ENCODE peak calls at places on chromosomes 2 and 18, in five cellular contexts. One of them, this sample, is unnamed.
A peak's percentile ranks its signal among the peaks of the same experiment; 100 is the strongest.

GRCh38 chr2:202079289-202079688 is 6.2 kb downstream of the KIAA2012 start:
- DNase-seq in HCT116: no peak
- DNase-seq in GM23248: no peak
- DNase-seq in MM.1S: no peak
- DNase-seq in H9: no peak
- DNase-seq in this sample: no peak

GRCh38 chr18:44725300-44726096 is 44.8 kb downstream of the SETBP1 start:
- DNase-seq in HCT116: no peak
- DNase-seq in GM23248: peak; percentile 90
- DNase-seq in MM.1S: peak; percentile 86
- DNase-seq in H9: no peak
- DNase-seq in this sample: no peak

GRCh38 chr2:871175-871727 is 79.4 kb upstream of the SNTG2 start:
- DNase-seq in HCT116: no peak
- DNase-seq in GM23248: no peak
- DNase-seq in MM.1S: no peak
- DNase-seq in H9: peak; percentile 21
- DNase-seq in this sample: no peak

GRCh38 chr2:158457092-158457825 is 507 bp downstream of the PKP4 start:
- DNase-seq in HCT116: no peak
- DNase-seq in GM23248: peak; percentile 88
- DNase-seq in MM.1S: peak; percentile 69
- DNase-seq in H9: peak; percentile 71
- DNase-seq in this sample: peak; percentile 61

GRCh38 chr2:123953848-123954247 is 71.2 kb upstream of the CNTNAP5 start:
- DNase-seq in HCT116: no peak
- DNase-seq in GM23248: peak; percentile 19
- DNase-seq in MM.1S: no peak
- DNase-seq in H9: no peak
- DNase-seq in this sample: no peak

GRCh38 chr2:142180820-142181533 is 50.2 kb upstream of the LRP1B start:
- DNase-seq in HCT116: peak; percentile 48
- DNase-seq in GM23248: peak; percentile 70
- DNase-seq in MM.1S: no peak
- DNase-seq in H9: peak; percentile 86
- DNase-seq in this sample: peak; percentile 3

GRCh38 chr2:152518656-152519580 is 183.9 kb downstream of the FMNL2 start:
- DNase-seq in HCT116: no peak
- DNase-seq in GM23248: no peak
- DNase-seq in MM.1S: no peak
- DNase-seq in H9: no peak
- DNase-seq in this sample: no peak

GRCh38 chr2:172260379-172260778 is 157.7 kb upstream of the DLX2 start:
- DNase-seq in HCT116: no peak
- DNase-seq in GM23248: no peak
- DNase-seq in MM.1S: no peak
- DNase-seq in H9: no peak
- DNase-seq in this sample: no peak

GRCh38 chr18:54780970-54781369 is 47.3 kb upstream of the RAB27B start:
- DNase-seq in HCT116: no peak
- DNase-seq in GM23248: no peak
- DNase-seq in MM.1S: no peak
- DNase-seq in H9: no peak
- DNase-seq in this sample: no peak

GRCh38 chr2:20391951-20392699 is 41.5 kb upstream of the PUM2 start:
- DNase-seq in HCT116: no peak
- DNase-seq in GM23248: peak; percentile 30
- DNase-seq in MM.1S: no peak
- DNase-seq in H9: no peak
- DNase-seq in this sample: no peak

GRCh38 chr2:209095432-209095831 is 328.4 kb upstream of the MAP2 start:
- DNase-seq in HCT116: no peak
- DNase-seq in GM23248: no peak
- DNase-seq in MM.1S: peak; percentile 12
- DNase-seq in H9: no peak
- DNase-seq in this sample: no peak
- H2AFZ ChIP-seq in HCT116: no peak overlapping the region
- H2AFZ ChIP-seq in GM23248: no peak overlapping the region
- H2AFZ ChIP-seq in MM.1S: peak overlapping the region; percentile 36
- H2AFZ ChIP-seq in H9: no peak overlapping the region
- H2AFZ ChIP-seq in this sample: no peak overlapping the region

DNA sequence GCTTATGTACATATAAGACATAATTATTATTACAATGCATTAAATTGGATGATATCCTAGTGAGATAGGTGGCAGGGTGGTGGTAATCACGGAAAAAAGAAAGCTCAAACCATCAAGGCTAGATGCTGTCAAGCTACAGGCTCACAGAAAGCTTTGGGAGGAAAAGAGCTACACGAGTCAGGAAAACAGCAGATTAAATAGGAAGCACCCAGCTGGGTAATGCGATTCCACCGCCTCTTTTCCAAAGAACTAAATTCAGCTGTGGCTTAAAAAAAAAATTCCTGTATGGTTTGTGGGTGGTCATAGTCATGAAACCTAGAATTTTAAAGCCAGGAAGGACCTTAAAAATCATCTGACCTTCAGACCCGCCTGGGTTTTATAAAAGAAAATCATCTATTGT is 23.7 kb upstream of the PTPN4 start:
- DNase-seq in HCT116: no peak
- DNase-seq in GM23248: no peak
- DNase-seq in MM.1S: no peak
- DNase-seq in H9: no peak
- DNase-seq in this sample: no peak
- H3K4me1 ChIP-seq in HCT116: no peaks in the 10 kb centered on the region
- H3K4me1 ChIP-seq in GM23248: no peaks in the 10 kb centered on the region
- H3K4me1 ChIP-seq in MM.1S: no peaks in the 10 kb centered on the region
- H3K4me1 ChIP-seq in H9: no peaks in the 10 kb centered on the region
- H3K4me1 ChIP-seq in this sample: peaks cover 5% of the 10 kb centered on the region

GRCh38 chr18:3727260-3727659 is 277.3 kb downstream of the TGIF1 start:
- DNase-seq in HCT116: no peak
- DNase-seq in GM23248: no peak
- DNase-seq in MM.1S: no peak
- DNase-seq in H9: no peak
- DNase-seq in this sample: no peak
- H2AFZ ChIP-seq in HCT116: no peak overlapping the region
- H2AFZ ChIP-seq in GM23248: no peak overlapping the region
- H2AFZ ChIP-seq in MM.1S: no peak overlapping the region
- H2AFZ ChIP-seq in H9: no peak overlapping the region
- H2AFZ ChIP-seq in this sample: no peak overlapping the region

GRCh38 chr2:42055573-42056514 is 8.0 kb downstream of the PKDCC start:
- DNase-seq in HCT116: no peak
- DNase-seq in GM23248: no peak
- DNase-seq in MM.1S: no peak
- DNase-seq in H9: no peak
- DNase-seq in this sample: no peak

GRCh38 chr2:42057159-42057901 is 9.5 kb downstream of the PKDCC start:
- DNase-seq in HCT116: no peak
- DNase-seq in GM23248: no peak
- DNase-seq in MM.1S: no peak
- DNase-seq in H9: no peak
- DNase-seq in this sample: no peak

GRCh38 chr2:42060028-42060427 is 12.2 kb downstream of the PKDCC start:
- DNase-seq in HCT116: no peak
- DNase-seq in GM23248: no peak
- DNase-seq in MM.1S: no peak
- DNase-seq in H9: no peak
- DNase-seq in this sample: no peak

GRCh38 chr2:42059261-42059898 is 11.6 kb downstream of the PKDCC start:
- DNase-seq in HCT116: no peak
- DNase-seq in GM23248: no peak
- DNase-seq in MM.1S: no peak
- DNase-seq in H9: no peak
- DNase-seq in this sample: no peak

GRCh38 chr2:42057902-42058450 is 10.2 kb downstream of the PKDCC start:
- DNase-seq in HCT116: no peak
- DNase-seq in GM23248: no peak
- DNase-seq in MM.1S: no peak
- DNase-seq in H9: no peak
- DNase-seq in this sample: no peak
- H3K4me1 ChIP-seq in HCT116: no peaks in the 10 kb centered on the region
- H3K4me1 ChIP-seq in GM23248: no peaks in the 10 kb centered on the region
- H3K4me1 ChIP-seq in MM.1S: no peaks in the 10 kb centered on the region
- H3K4me1 ChIP-seq in H9: peaks cover 2% of the 10 kb centered on the region
- H3K4me1 ChIP-seq in this sample: peaks cover 58% of the 10 kb centered on the region

GRCh38 chr18:58785171-58785805 is 79.4 kb upstream of the ZNF532 start:
- DNase-seq in HCT116: peak; percentile 88
- DNase-seq in GM23248: peak; percentile 89
- DNase-seq in MM.1S: no peak
- DNase-seq in H9: peak; percentile 56
- DNase-seq in this sample: no peak
- H2AFZ ChIP-seq in HCT116: no peak overlapping the region
- H2AFZ ChIP-seq in GM23248: no peak overlapping the region
- H2AFZ ChIP-seq in MM.1S: no peak overlapping the region
- H2AFZ ChIP-seq in H9: no peak overlapping the region
- H2AFZ ChIP-seq in this sample: peak overlapping the region; percentile 85

DNA sequence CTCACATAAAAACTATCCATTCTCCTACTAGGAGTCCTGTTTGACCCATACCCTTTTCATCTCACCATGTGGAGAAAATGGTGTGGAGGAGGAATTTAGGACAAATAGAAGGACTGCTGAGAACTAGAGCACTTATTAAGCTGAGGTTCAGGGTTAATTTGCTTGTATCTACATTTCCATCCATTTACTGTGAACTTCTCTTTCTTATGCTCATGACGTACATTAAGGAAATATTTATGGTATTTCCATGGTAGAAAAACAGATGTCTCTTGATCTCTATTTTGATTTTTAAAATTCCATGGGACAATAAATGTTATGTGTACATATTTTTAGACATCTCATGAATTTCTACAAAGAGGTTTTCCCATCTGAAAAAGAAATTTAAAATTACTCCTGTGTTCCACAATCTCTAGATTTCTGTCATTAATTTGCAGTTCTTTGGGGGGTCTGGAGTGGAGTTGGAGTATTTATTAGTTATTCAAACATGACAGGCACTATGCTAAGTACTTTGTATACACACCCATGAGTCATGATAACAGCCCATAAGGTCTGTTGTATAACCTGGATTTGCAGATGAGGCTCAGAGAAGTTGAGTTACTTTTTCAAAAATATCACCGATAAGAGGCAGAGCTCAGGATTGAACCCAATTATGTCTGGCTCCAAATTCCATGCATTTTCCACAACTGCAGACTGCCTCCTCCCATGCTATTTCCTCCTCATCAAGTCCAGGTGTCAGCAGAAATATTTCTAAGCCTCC is 112.6 kb downstream of the COPS8 start:
- DNase-seq in HCT116: no peak
- DNase-seq in GM23248: peak; percentile 57
- DNase-seq in MM.1S: no peak
- DNase-seq in H9: no peak
- DNase-seq in this sample: no peak
- H3K4me1 ChIP-seq in HCT116: peaks cover 20% of the 10 kb centered on the region
- H3K4me1 ChIP-seq in GM23248: peaks cover 54% of the 10 kb centered on the region
- H3K4me1 ChIP-seq in MM.1S: no peaks in the 10 kb centered on the region
- H3K4me1 ChIP-seq in H9: peaks cover 16% of the 10 kb centered on the region
- H3K4me1 ChIP-seq in this sample: peaks cover 11% of the 10 kb centered on the region

DNA sequence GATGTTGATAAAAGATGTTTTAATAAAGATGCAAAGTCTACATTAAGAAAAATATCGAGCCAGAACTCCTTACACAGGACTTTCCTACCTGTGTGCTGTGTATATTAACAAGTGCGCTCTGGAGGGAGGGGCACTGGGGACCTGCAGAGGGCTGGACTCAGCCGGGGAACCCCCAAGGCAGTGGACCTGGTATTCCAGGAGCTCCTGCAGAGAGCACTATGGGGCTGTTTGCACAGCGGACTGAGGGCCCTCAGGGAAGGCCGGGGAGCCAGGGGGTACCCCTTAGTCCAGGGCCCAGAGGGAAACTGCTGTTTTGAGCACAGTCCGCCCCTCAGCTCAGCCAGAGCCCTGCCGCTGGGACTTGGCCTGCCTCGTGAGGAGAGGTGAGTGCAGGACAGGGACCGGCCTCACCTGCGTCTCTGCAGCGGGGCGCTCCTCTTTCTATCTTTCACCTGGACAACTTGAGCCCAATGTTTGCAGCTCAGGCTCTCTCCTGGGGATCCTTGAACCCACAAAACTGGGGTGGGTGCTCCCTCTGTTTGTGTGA is 168.4 kb downstream of the ARL4C start:
- DNase-seq in HCT116: no peak
- DNase-seq in GM23248: no peak
- DNase-seq in MM.1S: no peak
- DNase-seq in H9: no peak
- DNase-seq in this sample: no peak
- H2AFZ ChIP-seq in HCT116: no peak overlapping the region
- H2AFZ ChIP-seq in GM23248: no peak overlapping the region
- H2AFZ ChIP-seq in MM.1S: no peak overlapping the region
- H2AFZ ChIP-seq in H9: no peak overlapping the region
- H2AFZ ChIP-seq in this sample: no peak overlapping the region

GRCh38 chr2:46852124-46852523 is 63.5 kb downstream of the MCFD2 start:
- DNase-seq in HCT116: no peak
- DNase-seq in GM23248: no peak
- DNase-seq in MM.1S: no peak
- DNase-seq in H9: no peak
- DNase-seq in this sample: no peak

GRCh38 chr2:46855805-46856204 is 59.8 kb downstream of the MCFD2 start:
- DNase-seq in HCT116: no peak
- DNase-seq in GM23248: peak; percentile 63
- DNase-seq in MM.1S: no peak
- DNase-seq in H9: no peak
- DNase-seq in this sample: no peak

GRCh38 chr2:46852598-46852997 is 63.0 kb downstream of the MCFD2 start:
- DNase-seq in HCT116: no peak
- DNase-seq in GM23248: peak; percentile 38
- DNase-seq in MM.1S: no peak
- DNase-seq in H9: no peak
- DNase-seq in this sample: no peak

GRCh38 chr2:46856336-46856735 is 59.3 kb downstream of the MCFD2 start:
- DNase-seq in HCT116: no peak
- DNase-seq in GM23248: no peak
- DNase-seq in MM.1S: no peak
- DNase-seq in H9: no peak
- DNase-seq in this sample: no peak

DNA sequence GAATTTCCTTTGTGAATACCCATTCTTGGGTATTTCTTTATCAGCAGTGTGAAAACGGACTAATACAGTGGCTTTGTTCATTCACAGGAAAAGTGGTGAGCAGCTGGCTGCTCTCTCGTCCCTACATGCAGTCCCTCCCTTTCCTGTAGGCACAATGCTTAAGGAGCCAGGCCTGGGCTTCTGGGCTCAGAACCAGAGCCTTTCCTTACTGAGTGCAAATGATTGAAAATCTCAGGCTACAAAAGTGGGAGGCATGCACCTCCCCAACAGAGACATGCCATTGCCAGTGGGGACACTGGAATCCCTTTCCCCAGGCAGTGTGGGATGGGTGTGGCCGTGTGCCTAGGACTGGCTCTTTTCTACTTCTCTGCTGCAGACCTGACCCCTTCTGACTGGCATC is 61.3 kb downstream of the MCFD2 start:
- DNase-seq in HCT116: no peak
- DNase-seq in GM23248: no peak
- DNase-seq in MM.1S: no peak
- DNase-seq in H9: no peak
- DNase-seq in this sample: no peak
- H3K4me1 ChIP-seq in HCT116: peaks cover 49% of the 10 kb centered on the region
- H3K4me1 ChIP-seq in GM23248: peaks cover 77% of the 10 kb centered on the region
- H3K4me1 ChIP-seq in MM.1S: no peaks in the 10 kb centered on the region
- H3K4me1 ChIP-seq in H9: no peaks in the 10 kb centered on the region
- H3K4me1 ChIP-seq in this sample: no peaks in the 10 kb centered on the region